ENCODE peak calls at places on chromosomes 5 and 9, in six cellular contexts. O, J, Q, K, S and N are unnamed samples.

GRCh38 chr9:111038336-111039202 is at the start of gene LPAR1:
- DNase-seq in J (peak; percentile 56), K (peak; percentile 78), S (peak; percentile 71), Q (peak; percentile 78), O (peak; percentile 72), N (peak; percentile 66)

GRCh38 chr9:35725362-35725761 is 6.6 kb downstream of the TLN1 start:
- DNase-seq in O (no peak), S (no peak), Q (no peak), J (no peak), K (peak; percentile 27), N (no peak)

GRCh38 chr9:129888085-129888808 is 53.0 kb downstream of the USP20 start:
- DNase-seq in J (no peak), Q (no peak), O (no peak), K (no peak), S (no peak), N (no peak)

GRCh38 chr5:148005788-148006520 is 57.8 kb upstream of the SPINK5 start:
- DNase-seq in K (peak; percentile 84), S (no peak), O (peak; percentile 69), J (no peak), Q (peak; percentile 0), N (peak; percentile 89)

GRCh38 chr9:12884736-12885395 is 110.0 kb downstream of the LURAP1L start:
- DNase-seq in J (no peak), O (no peak), K (peak; percentile 58), S (peak; percentile 71), Q (peak; percentile 88), N (no peak)

GRCh38 chr9:129482521-129483466 is 138.1 kb downstream of the C9orf50 start:
- DNase-seq in S (peak; percentile 94), K (peak; percentile 89), O (no peak), Q (peak; percentile 84), J (peak; percentile 49), N (no peak)

GRCh38 chr5:167644619-167645018 is 646.8 kb upstream of the WWC1 start:
- DNase-seq in K (no peak), S (peak; percentile 39), O (no peak), Q (no peak), J (no peak), N (no peak)

GRCh38 chr5:141623197-141623596 is 4.4 kb upstream of the DIAPH1 start:
- DNase-seq in Q (no peak), O (no peak), K (peak; percentile 27), J (no peak), S (no peak), N (no peak)

GRCh38 chr9:34554211-34555001 is 31.6 kb upstream of the ENHO start:
- DNase-seq in Q (no peak), J (no peak), K (peak; percentile 47), S (no peak), O (peak; percentile 45), N (no peak)

GRCh38 chr5:146565764-146566163 is 49.8 kb upstream of the GPR151 start:
- DNase-seq in S (peak; percentile 56), K (peak; percentile 83), O (peak; percentile 74), Q (peak; percentile 52), J (peak; percentile 46), N (peak; percentile 79)

GRCh38 chr9:73613092-73613701 is 461.5 kb downstream of the ANXA1 start:
- DNase-seq in J (no peak), Q (no peak), K (peak; percentile 1), O (no peak), S (peak; percentile 88), N (no peak)

GRCh38 chr9:71590362-71590761 is 178.0 kb downstream of the CEMIP2 start:
- DNase-seq in O (no peak), S (no peak), J (no peak), K (no peak), Q (no peak), N (no peak)

GRCh38 chr9:130276955-130277354 is 11.4 kb downstream of the HMCN2 start:
- DNase-seq in Q (no peak), J (no peak), K (no peak), O (no peak), S (no peak), N (no peak)

GRCh38 chr5:26553079-26553478 is 485.3 kb downstream of the CDH9 start:
- DNase-seq in Q (no peak), O (no peak), S (no peak), J (peak; percentile 67), K (no peak), N (no peak)

GRCh38 chr5:148145916-148146315 is 22.4 kb upstream of the SPINK14 start:
- DNase-seq in J (no peak), K (peak; percentile 76), Q (peak; percentile 4), O (no peak), S (peak; percentile 61), N (no peak)

GRCh38 chr5:108720416-108720815 is 27.3 kb upstream of the FER start:
- DNase-seq in S (no peak), J (no peak), Q (peak; percentile 21), K (no peak), O (no peak), N (no peak)

GRCh38 chr9:137392232-137393007 is 30.5 kb downstream of the EXD3 start:
- DNase-seq in K (no peak), O (no peak), Q (no peak), S (no peak), J (no peak), N (no peak)

GRCh38 chr9:135827301-135827700 is 80.0 kb downstream of the CAMSAP1 start:
- DNase-seq in O (no peak), K (no peak), S (no peak), Q (no peak), J (no peak), N (no peak)

GRCh38 chr9:113886471-113886870 is 10.4 kb downstream of the ZNF618 start:
- DNase-seq in S (peak; percentile 55), Q (peak; percentile 23), O (no peak), J (no peak), K (peak; percentile 50), N (no peak)
- H2AK5ac ChIP-seq in S (no peak overlapping the region), Q (no peak overlapping the region), O (no peak overlapping the region), J (no peak overlapping the region), K (no peak overlapping the region), N (no peak overlapping the region)

DNA sequence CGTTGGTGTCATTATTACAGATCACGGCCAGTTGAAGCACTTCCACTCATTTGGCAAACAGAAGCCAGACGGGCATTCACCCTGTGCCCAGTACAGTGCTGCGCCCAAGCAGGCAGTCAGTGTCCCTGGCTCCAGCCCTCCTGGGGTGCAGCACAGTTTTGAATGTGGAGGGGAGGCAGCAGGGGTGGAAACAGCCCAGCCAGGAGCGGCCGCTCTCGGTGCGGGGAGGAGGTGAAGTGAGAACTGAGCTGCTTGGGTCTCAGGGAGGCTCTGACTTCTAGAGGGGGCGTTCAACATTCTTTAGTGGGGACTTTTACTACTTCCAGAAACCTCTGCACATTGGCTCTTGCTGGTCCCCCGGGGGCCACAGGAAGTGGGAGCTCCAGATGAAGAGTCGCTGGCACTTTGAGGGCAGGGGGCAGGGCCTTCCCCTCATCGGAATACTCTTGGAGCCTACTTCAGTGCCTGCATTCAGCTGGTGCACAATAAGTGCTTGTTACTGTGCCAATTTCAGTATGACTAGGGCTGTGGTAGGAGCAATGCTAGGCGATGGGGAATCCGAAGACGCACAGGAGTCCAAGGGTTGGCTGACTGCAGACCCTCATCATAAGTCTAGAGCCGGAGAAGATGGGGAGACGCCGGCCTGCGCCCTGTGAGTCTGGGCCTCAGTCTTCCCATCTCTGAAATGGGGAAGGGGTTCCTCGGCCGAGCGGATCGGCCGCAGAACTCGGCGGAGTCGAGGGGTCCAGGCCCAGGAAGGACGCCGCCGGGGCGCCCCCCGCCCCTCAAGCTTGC is 482 bp upstream of the NEK6 start:
- DNase-seq in J (no peak), Q (no peak), K (peak; percentile 58), O (peak; percentile 66), S (peak; percentile 62), N (no peak)
- H2AK5ac ChIP-seq in J (peak overlapping the region; percentile 85), Q (peak overlapping the region; percentile 97), K (no peak overlapping the region), O (peak overlapping the region; percentile 79), S (peak overlapping the region; percentile 94), N (no peak overlapping the region)

DNA sequence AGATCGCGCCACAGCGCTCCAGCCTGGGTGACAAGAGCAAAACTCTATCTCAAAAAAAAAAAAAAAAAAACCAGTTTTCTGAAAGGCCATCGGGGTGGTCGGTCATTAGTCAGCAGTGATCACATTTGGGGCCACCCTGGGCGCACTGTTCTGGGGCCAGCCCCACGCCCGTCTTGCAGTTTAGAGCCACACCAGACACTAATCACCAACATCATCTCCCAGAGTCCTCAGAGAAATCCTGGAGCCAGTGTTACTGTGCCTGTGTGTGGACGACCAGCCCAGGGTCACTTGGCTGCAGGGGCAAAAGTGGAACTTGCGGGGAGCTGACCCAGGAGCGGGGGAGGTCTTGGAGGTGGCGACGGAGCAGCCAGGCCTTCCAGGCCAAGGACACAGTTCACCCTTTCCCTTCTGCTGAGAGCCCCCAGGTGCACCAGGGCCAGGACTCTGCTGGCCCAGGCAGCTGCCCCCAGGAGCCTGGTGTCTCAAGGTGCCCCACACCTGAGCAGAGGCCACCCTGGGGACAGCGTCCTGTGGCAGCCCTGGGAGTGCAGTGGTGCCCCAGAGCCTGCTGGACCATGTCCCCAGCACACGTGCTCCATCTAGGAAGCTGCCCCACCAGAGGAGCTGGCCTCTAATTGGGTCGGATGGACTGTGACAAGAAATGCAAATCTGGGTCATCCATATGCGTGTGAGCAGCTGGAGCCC is 51.0 kb downstream of the NEK6 start:
- DNase-seq in O (no peak), S (no peak), J (no peak), Q (no peak), K (peak; percentile 47), N (no peak)
- H2AK5ac ChIP-seq in O (no peak overlapping the region), S (peak overlapping the region; percentile 97), J (no peak overlapping the region), Q (peak overlapping the region; percentile 97), K (no peak overlapping the region), N (no peak overlapping the region)

GRCh38 chr5:134001938-134002731 is 2.6 kb downstream of the VDAC1 start:
- DNase-seq in J (no peak), O (no peak), Q (no peak), K (no peak), S (no peak), N (no peak)

GRCh38 chr5:134003957-134004625 is 684 bp downstream of the VDAC1 start:
- DNase-seq in O (no peak), K (peak; percentile 61), S (peak; percentile 70), Q (peak; percentile 42), J (peak; percentile 37), N (no peak)

GRCh38 chr5:134005415-134006118 is 792 bp upstream of the VDAC1 start:
- DNase-seq in O (peak; percentile 71), Q (no peak), S (no peak), K (peak; percentile 89), J (no peak), N (peak; percentile 70)

GRCh38 chr5:134004626-134005414 is at the start of gene VDAC1:
- DNase-seq in S (peak; percentile 93), K (peak; percentile 89), O (peak; percentile 82), J (peak; percentile 85), Q (peak; percentile 88), N (peak; percentile 76)

DNA sequence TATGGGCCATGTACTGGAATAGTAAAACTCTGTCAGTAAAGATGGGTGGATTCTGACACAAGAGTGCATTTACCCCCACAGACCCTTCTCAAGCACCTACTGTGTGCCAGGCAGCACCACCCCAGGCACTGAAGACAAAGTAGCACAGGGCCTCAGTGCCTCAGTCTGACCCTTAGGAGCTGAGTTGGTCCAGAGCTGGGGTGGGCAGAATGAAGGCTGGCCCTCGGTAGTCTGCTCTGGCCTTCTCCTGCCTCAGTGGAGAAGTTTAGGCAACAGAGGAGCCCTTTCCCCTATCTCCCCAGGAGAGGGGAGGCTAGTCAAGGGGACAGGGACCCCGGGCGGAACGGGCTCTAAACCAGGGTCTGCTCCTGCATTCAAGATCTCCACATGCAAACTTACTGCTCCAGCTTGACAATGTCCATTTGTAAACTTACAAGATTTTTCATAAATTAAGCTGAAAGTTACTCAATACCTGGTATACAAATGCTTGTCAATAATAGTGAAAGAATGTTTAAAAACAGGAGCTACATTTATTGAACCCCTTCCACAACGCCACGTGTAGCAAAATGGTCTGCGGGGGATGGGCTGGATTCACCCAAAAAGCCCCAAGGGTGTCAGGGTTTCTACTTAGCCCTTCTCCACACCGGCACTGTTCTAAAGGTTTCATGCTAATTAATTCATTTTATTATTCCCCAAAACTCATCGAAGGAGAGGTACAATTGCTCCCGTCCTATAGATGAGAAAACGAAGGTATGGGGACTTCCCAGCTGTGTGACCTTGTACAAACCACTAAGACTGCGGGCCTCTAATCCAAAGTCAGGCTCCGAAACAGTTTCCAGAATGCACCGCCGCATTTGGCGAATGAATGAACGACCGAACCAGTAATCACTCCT is 1.5 kb downstream of the VDAC1 start:
- DNase-seq in S (no peak), J (no peak), Q (no peak), K (no peak), O (no peak), N (no peak)
- H2AK5ac ChIP-seq in S (peak overlapping the region; percentile 17), J (no peak overlapping the region), Q (peak overlapping the region; percentile 81), K (peak overlapping the region; percentile 44), O (no peak overlapping the region), N (no peak overlapping the region)